ENCODE peak calls at places on chromosomes 5 and 9, in five cellular contexts. One of them, this sample, is unnamed.

GRCh38 chr5:72366324-72366976 is 46.3 kb downstream of the PTCD2 start:
- DNase-seq in A172: peak
- DNase-seq in T47D: peak
- DNase-seq in EL: peak
- DNase-seq in germinal center: peak
- DNase-seq in this sample: peak

GRCh38 chr5:94793113-94793815 is 174.8 kb downstream of the SLF1 start:
- DNase-seq in EL: peak
- DNase-seq in T47D: no peak
- DNase-seq in germinal center: peak
- DNase-seq in A172: peak
- DNase-seq in this sample: no peak

GRCh38 chr5:89697581-89697980 is 712.0 kb downstream of the CETN3 start:
- DNase-seq in T47D: no peak
- DNase-seq in A172: no peak
- DNase-seq in EL: no peak
- DNase-seq in germinal center: no peak
- DNase-seq in this sample: no peak

GRCh38 chr9:117926031-117926655 is 221.9 kb downstream of the TLR4 start:
- DNase-seq in EL: peak
- DNase-seq in T47D: no peak
- DNase-seq in germinal center: no peak
- DNase-seq in A172: peak
- DNase-seq in this sample: no peak

GRCh38 chr9:136996361-136997281 is at the start of gene CLIC3:
- DNase-seq in A172: peak
- DNase-seq in germinal center: no peak
- DNase-seq in EL: peak
- DNase-seq in T47D: peak
- DNase-seq in this sample: no peak

GRCh38 chr5:5381259-5382006 is 41.0 kb upstream of the ICE1 start:
- DNase-seq in EL: no peak
- DNase-seq in germinal center: no peak
- DNase-seq in A172: no peak
- DNase-seq in T47D: no peak
- DNase-seq in this sample: peak

GRCh38 chr9:78097541-78097940 is 65.9 kb upstream of the GNAQ start:
- DNase-seq in EL: no peak
- DNase-seq in A172: no peak
- DNase-seq in germinal center: no peak
- DNase-seq in T47D: no peak
- DNase-seq in this sample: no peak

GRCh38 chr5:143592648-143593047 is 189.2 kb upstream of the NR3C1 start:
- DNase-seq in germinal center: peak
- DNase-seq in EL: peak
- DNase-seq in A172: peak
- DNase-seq in T47D: no peak
- DNase-seq in this sample: peak

GRCh38 chr5:83628360-83628759 is 92.3 kb downstream of the HAPLN1 start:
- DNase-seq in germinal center: no peak
- DNase-seq in A172: no peak
- DNase-seq in T47D: no peak
- DNase-seq in EL: no peak
- DNase-seq in this sample: no peak

GRCh38 chr5:154301726-154302125 is 111.2 kb downstream of the GALNT10 start:
- DNase-seq in A172: no peak
- DNase-seq in T47D: no peak
- DNase-seq in germinal center: no peak
- DNase-seq in EL: no peak
- DNase-seq in this sample: peak

GRCh38 chr5:380701-381309 is 59.3 kb downstream of the AHRR start:
- DNase-seq in germinal center: no peak
- DNase-seq in EL: no peak
- DNase-seq in T47D: no peak
- DNase-seq in A172: no peak
- DNase-seq in this sample: no peak

GRCh38 chr9:70427161-70427945 is 12.9 kb upstream of the KLF9 start:
- DNase-seq in T47D: peak
- DNase-seq in EL: no peak
- DNase-seq in A172: no peak
- DNase-seq in germinal center: no peak
- DNase-seq in this sample: no peak

GRCh38 chr9:94204174-94204573 is 54.9 kb upstream of the ZNF169 start:
- DNase-seq in EL: no peak
- DNase-seq in T47D: no peak
- DNase-seq in germinal center: no peak
- DNase-seq in A172: no peak
- DNase-seq in this sample: no peak

GRCh38 chr9:88077071-88077617 is 61.1 kb downstream of the SPATA31C2 start:
- DNase-seq in EL: no peak
- DNase-seq in A172: no peak
- DNase-seq in germinal center: no peak
- DNase-seq in T47D: peak
- DNase-seq in this sample: no peak

GRCh38 chr5:460413-460700 is 17.4 kb downstream of the EXOC3 start:
- DNase-seq in germinal center: no peak
- DNase-seq in T47D: no peak
- DNase-seq in A172: no peak
- DNase-seq in EL: no peak
- DNase-seq in this sample: no peak

GRCh38 chr5:155539958-155540595 is 526.5 kb downstream of the KIF4B start:
- DNase-seq in EL: no peak
- DNase-seq in germinal center: no peak
- DNase-seq in A172: no peak
- DNase-seq in T47D: no peak
- DNase-seq in this sample: no peak

GRCh38 chr5:139677404-139678282 is 29.5 kb downstream of the CXXC5 start:
- DNase-seq in T47D: peak
- DNase-seq in EL: no peak
- DNase-seq in germinal center: no peak
- DNase-seq in A172: no peak
- DNase-seq in this sample: no peak

GRCh38 chr9:135021393-135021789 is 66.1 kb upstream of the OLFM1 start:
- DNase-seq in A172: no peak
- DNase-seq in T47D: no peak
- DNase-seq in germinal center: no peak
- DNase-seq in EL: no peak
- DNase-seq in this sample: no peak